ENCODE peak calls at places on chromosomes 4 and X, in four cellular contexts. O is IMR-90, C is HCT116, Q is heart left ventricle. D is an unnamed sample.

GRCh38 chrX:148784859-148785655 is 284.6 kb downstream of the AFF2 start:
- DNase-seq in O (no peak), C (no peak), Q (no peak), D (no peak)

GRCh38 chrX:132497432-132497831 is 8.6 kb upstream of the MBNL3 start:
- DNase-seq in O (no peak), C (no peak), Q (no peak), D (no peak)

GRCh38 chr4:16684083-16684482 is 214.4 kb downstream of the LDB2 start:
- DNase-seq in O (peak), C (no peak), Q (no peak), D (no peak)

GRCh38 chr4:53132117-53132889 is 233.6 kb downstream of the SCFD2 start:
- DNase-seq in O (no peak), C (no peak), Q (no peak), D (no peak)

GRCh38 chr4:141046255-141046654 is 87.0 kb downstream of the RNF150 start:
- DNase-seq in O (peak), C (no peak), Q (no peak), D (no peak)

GRCh38 chr4:109816082-109816442 is 500 bp downstream of the GAR1 start:
- DNase-seq in O (no peak), C (no peak), Q (no peak), D (no peak)

GRCh38 chrX:134548257-134548732 is 88.3 kb downstream of the HPRT1 start:
- DNase-seq in O (no peak), C (no peak), Q (no peak), D (no peak)

GRCh38 chr4:142752331-142752830 is 93.7 kb downstream of the INPP4B start:
- DNase-seq in O (no peak), C (no peak), Q (no peak), D (no peak)

GRCh38 chr4:3441501-3442459 is at the start of gene HGFAC:
- DNase-seq in O (no peak), C (no peak), Q (peak), D (no peak)

GRCh38 chrX:10618911-10619310 is 1.5 kb downstream of the MID1 start:
- DNase-seq in O (no peak), C (no peak), Q (no peak), D (no peak)
- H3K27ac ChIP-seq in O (peak), C (peak), Q (peak), D (no peak)

GRCh38 chr4:153535735-153536494 is 69.8 kb downstream of the TMEM131L start:
- DNase-seq in O (peak), C (no peak), Q (no peak), D (no peak)
- TF ChIP-seq CTCF in O (no peak), C (no peak), Q (no peak), D (no peak)

GRCh38 chrX:153474718-153475117 is 4.3 kb upstream of the HAUS7 start:
- DNase-seq in O (peak), C (no peak), Q (peak), D (no peak)
- H3K4me3 ChIP-seq in O (no peak), C (no peak), Q (peak), D (peak)

GRCh38 chrX:110414273-110414672 is 55.6 kb downstream of the RTL9 start:
- DNase-seq in O (no peak), C (no peak), Q (no peak), D (peak)

GRCh38 chrX:110415440-110416167 is 57.0 kb downstream of the RTL9 start:
- DNase-seq in O (peak), C (no peak), Q (no peak), D (peak)

GRCh38 chrX:110413727-110414124 is 55.1 kb downstream of the RTL9 start:
- DNase-seq in O (no peak), C (no peak), Q (no peak), D (no peak)

GRCh38 chrX:110414679-110415439 is 56.2 kb downstream of the RTL9 start:
- DNase-seq in O (peak), C (no peak), Q (no peak), D (peak)

DNA sequence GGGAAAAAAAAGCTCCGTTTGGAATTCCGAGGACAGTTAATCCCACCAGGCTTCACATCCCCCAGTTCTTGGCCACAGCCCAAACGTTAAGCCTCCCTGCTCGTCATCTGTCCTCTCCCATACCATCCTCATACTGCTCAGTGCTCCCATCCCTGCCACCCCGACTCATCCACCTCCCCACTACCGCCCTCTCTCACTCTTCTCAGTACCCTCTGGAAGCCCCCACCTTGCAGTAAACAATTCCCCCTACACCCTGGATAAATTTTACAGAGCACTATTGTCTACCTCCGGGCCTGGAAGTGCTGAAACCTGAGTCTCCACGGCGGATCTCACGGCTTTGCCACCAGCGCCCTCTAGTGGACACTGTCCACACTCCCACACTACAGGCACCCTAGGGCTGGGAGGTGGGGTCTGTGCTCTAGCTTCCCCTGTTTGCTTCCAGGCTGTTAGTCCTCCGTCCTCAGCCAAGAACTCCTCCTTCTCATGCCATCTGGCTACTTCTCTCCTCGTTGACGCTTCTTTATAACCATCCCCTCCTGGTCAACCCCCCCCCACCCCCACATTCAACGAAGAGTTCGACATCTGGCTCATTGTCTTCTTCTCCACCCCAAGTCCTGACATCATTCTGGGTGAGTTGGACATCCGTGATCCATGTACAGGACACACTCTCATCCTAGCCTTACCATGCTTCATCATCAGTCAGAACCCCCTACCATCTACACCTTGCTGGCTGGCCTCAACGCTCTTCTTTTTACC is 54.5 kb downstream of the RTL9 start:
- DNase-seq in O (peak), C (no peak), Q (peak), D (peak)
- H3K27ac ChIP-seq in O (no peak), C (no peak), Q (no peak), D (no peak)

DNA sequence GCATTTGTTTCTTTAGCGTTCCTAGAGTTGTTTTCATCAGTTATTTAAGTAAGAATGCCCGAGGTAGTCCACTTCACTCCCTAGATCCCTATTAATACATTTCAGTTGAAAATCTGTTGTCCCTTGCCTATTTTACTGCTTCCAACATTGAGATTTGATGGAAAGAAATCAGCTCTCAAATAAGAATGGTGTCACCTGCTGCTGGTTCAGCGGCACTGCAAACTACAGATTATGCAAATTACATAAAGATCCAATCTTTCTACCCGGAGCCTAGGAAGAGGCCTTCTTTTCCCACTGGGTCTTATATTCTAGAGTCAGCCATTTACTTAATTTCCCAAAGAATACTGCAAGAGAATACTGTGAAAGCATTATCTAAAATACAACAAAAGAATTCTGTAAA is 597.6 kb upstream of the MAGEB2 start:
- DNase-seq in O (no peak), C (no peak), Q (no peak), D (no peak)
- TF ChIP-seq CTCF in O (peak), C (no peak), Q (no peak), D (no peak)

DNA sequence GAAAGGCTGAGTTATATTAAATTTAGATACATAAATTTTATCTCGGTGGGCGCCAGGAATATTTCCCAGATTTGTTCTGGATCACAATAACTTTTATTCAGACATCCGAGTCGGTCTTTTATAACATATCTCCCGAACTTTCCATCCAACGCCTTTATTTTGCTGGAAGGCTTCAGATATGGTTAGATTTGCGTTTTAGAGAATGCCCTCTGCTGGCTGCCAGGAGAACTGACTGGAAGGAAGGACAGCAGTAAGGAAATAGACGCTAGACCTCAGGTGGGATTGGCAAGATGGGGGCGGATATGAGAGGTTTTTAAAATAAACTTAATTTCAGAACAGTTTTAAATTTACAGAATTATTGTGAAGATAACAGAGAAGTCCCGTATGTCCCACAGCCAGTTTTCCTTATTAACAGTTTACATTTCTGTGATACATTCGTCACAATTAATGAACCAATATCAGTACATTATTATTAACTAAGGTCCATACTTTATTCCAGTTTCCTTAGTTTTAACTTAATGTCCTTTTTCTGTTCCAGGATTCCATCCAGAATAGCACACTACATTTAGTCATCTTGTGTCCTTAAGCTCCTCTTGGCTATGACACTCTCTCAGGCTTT is 4.6 kb upstream of the KANTR start:
- DNase-seq in O (peak), C (peak), Q (no peak), D (no peak)
- H3K4me3 ChIP-seq in O (peak), C (no peak), Q (peak), D (peak)

D was measured in coronary artery.